ENCODE peak calls at places on chromosome 2, in six cellular contexts. I is endothelial cell of umbilical vein, Y is heart right ventricle, E is neural progenitor cell, S is SK-N-SH, X is breast epithelium. C is an unnamed sample.

GRCh38 chr2:118249531-118249930 is 161.3 kb downstream of the INSIG2 start:
- DNase-seq in I (no peak), Y (no peak), E (no peak), S (no peak), X (no peak), C (no peak)

GRCh38 chr2:152348388-152348787 is 13.4 kb downstream of the FMNL2 start:
- DNase-seq in I (no peak), Y (no peak), E (no peak), S (no peak), X (no peak), C (no peak)

GRCh38 chr2:179726461-179727180 is 134.8 kb downstream of the ZNF385B start:
- DNase-seq in I (no peak), Y (no peak), E (no peak), S (no peak), X (no peak), C (peak; percentile 42)

GRCh38 chr2:187372213-187372612 is 75.8 kb downstream of the CALCRL start:
- DNase-seq in I (no peak), Y (no peak), E (no peak), S (no peak), X (no peak), C (no peak)

GRCh38 chr2:70089946-70090523 is 2.8 kb downstream of the PCBP1 start:
- DNase-seq in I (peak; percentile 65), Y (no peak), E (peak; percentile 39), S (no peak), X (peak; percentile 5), C (no peak)

GRCh38 chr2:105822186-105822585 is 77.5 kb downstream of the NCK2 start:
- DNase-seq in I (no peak), Y (no peak), E (no peak), S (no peak), X (no peak), C (no peak)

GRCh38 chr2:189608160-189608559 is 27.6 kb upstream of the SLC40A1 start:
- DNase-seq in I (no peak), Y (no peak), E (no peak), S (no peak), X (no peak), C (no peak)

GRCh38 chr2:25286025-25286400 is 55.7 kb downstream of the DNMT3A start:
- DNase-seq in I (peak; percentile 28), Y (no peak), E (no peak), S (peak; percentile 79), X (no peak), C (no peak)

GRCh38 chr2:2127474-2127873 is 203.6 kb downstream of the MYT1L start:
- DNase-seq in I (no peak), Y (no peak), E (no peak), S (no peak), X (no peak), C (no peak)

GRCh38 chr2:2321250-2321545 is 9.9 kb downstream of the MYT1L start:
- DNase-seq in I (no peak), Y (no peak), E (no peak), S (peak; percentile 55), X (no peak), C (no peak)

GRCh38 chr2:162258169-162258568 is 14.9 kb upstream of the FAP start:
- DNase-seq in I (no peak), Y (no peak), E (no peak), S (no peak), X (no peak), C (no peak)

GRCh38 chr2:44895061-44895460 is 46.4 kb upstream of the SIX3 start:
- DNase-seq in I (no peak), Y (no peak), E (no peak), S (no peak), X (no peak), C (no peak)

GRCh38 chr2:204923957-204924356 is 378.7 kb downstream of the PARD3B start:
- DNase-seq in I (no peak), Y (no peak), E (no peak), S (no peak), X (no peak), C (no peak)

GRCh38 chr2:234556848-234557573 is 60.1 kb upstream of the ARL4C start:
- DNase-seq in I (no peak), Y (no peak), E (no peak), S (no peak), X (no peak), C (peak; percentile 35)

GRCh38 chr2:129716781-129717559 is 262.5 kb upstream of the RAB6C start:
- DNase-seq in I (no peak), Y (no peak), E (no peak), S (no peak), X (no peak), C (no peak)

GRCh38 chr2:239247401-239248245 is 153.2 kb downstream of the HDAC4 start:
- DNase-seq in I (no peak), Y (no peak), E (no peak), S (no peak), X (no peak), C (peak; percentile 99)

GRCh38 chr2:148914463-148914862 is 39.4 kb downstream of the KIF5C start:
- DNase-seq in I (no peak), Y (no peak), E (no peak), S (no peak), X (no peak), C (no peak)

GRCh38 chr2:84526562-84526961 is 10.3 kb downstream of the DNAH6 start:
- DNase-seq in I (no peak), Y (no peak), E (no peak), S (no peak), X (no peak), C (no peak)

GRCh38 chr2:67500541-67500940 is 103.4 kb downstream of the ETAA1 start:
- DNase-seq in I (no peak), Y (no peak), E (no peak), S (no peak), X (no peak), C (no peak)

GRCh38 chr2:147076634-147077033 is 768.2 kb upstream of the ACVR2A start:
- DNase-seq in I (no peak), Y (no peak), E (no peak), S (no peak), X (no peak), C (no peak)

GRCh38 chr2:1633092-1633721 is 111.1 kb downstream of the PXDN start:
- DNase-seq in I (no peak), Y (no peak), E (no peak), S (no peak), X (no peak), C (no peak)

DNA sequence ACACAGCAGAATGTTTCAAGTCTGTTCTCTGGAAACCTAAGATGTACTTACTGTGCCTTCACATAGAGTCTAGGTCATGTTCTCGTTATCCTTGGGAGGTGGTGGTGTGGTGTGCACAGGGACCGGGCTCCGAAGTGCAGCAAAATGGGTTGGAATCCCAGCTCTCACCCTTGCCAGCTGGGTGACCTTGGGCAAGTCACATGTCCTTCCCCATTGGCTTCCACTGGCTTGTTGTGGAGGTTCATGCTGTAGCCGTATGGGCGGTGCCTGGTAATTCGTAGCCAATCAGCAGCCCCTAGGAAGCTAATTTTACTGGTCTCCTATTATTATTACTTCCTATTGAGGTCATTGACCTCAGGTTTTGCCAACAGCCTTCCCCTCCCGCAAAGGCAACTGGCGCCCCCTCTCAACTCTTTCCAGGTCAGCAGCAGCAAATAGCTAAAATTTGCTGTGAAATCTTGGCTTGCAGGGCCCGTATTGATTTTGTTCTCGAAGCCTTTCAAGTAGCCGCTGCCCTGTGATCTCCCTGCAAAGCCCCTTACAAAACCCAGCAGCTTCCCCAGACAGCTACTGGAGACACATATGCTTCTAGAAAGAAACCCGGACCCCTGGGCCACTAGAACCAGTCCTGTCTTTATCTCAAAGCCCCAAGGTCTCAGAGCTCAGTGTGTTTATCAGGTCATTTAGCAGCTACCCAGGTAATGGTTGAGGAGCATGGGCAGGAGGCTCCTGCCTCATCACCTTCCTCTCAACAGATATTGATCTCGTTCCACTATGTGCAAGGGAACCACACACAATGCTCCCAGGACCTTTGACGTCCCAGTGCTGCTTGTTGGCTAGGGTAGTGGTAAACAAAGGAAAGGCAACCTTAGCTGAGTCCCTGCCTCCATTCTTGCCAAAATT is 66.5 kb upstream of the SLC1A4 start:
- DNase-seq in I (no peak), Y (no peak), E (peak; percentile 18), S (no peak), X (no peak), C (no peak)
- H3K4me3 ChIP-seq in I (no peak overlapping the region), Y (no peak overlapping the region), E (no peak overlapping the region), S (no peak overlapping the region), X (no peak overlapping the region), C (no peak overlapping the region)

DNA sequence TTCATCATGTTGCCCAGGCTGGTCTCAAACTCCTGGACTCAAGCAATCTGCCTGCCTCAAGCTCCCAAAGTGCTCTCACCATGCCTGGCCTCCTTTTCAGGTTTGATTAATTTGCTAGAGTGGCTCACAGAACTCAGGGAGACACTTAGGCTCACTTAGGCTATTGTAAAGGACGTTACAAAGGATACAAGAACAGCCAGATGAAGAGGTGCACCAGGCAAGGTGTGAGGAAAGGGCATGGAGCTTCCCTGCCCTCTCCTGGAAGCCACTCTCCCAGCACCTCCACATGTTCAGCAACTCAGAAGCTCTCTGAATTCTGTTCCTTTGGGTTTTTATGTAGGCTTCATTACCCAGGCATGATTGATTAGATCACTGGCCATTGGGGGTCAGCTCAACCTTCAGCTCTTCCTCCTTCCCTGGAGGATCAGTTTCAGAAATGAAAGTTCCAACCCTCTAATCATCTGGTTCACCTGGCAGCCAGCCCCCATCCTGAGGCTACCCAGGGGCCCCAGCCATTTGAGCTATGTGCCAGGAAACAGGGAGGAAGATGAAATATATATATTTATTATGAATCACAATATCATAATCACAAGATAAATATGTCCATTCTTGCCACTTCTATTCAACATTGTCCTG is 78.7 kb upstream of the RGPD5 start:
- DNase-seq in I (no peak), Y (no peak), E (peak; percentile 29), S (no peak), X (peak; percentile 43), C (no peak)
- TF ChIP-seq CTCF in I (peak; percentile 23), Y (peak; percentile 10), E (peak; percentile 43), S (peak; percentile 34), X (peak; percentile 72), C (peak; percentile 49)

DNA sequence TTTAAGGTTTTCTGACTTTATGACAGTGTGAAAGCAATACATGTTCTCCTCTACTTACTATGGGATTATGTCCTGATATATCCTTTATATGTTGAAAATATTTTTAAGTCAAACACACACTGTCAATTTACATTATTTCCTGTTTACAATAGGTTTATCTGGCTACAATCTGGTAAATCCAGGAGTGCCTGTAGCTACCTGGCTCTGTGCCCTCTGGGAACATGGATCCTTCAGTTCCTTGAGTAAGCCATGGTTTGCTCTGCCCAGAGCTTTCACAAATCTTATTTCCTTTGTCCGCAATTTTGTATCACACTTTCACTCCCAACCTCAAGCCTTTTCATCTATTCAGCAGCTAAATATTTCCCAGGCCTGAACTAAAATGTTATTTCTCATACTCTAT is 1582.2 kb upstream of the NXPH2 start:
- DNase-seq in I (no peak), Y (no peak), E (no peak), S (no peak), X (no peak), C (no peak)
- H3K27me3 ChIP-seq in I (no peaks in the 10 kb centered on the region), Y (no peaks in the 10 kb centered on the region), E (no peaks in the 10 kb centered on the region), S (no peaks in the 10 kb centered on the region), X (no peaks in the 10 kb centered on the region), C (no peaks in the 10 kb centered on the region)

GRCh38 chr2:203328735-203329549 is 748 bp downstream of the ABI2 start:
- DNase-seq in I (peak; percentile 62), Y (peak; percentile 39), E (peak; percentile 74), S (peak; percentile 73), X (no peak), C (no peak)

GRCh38 chr2:203327918-203328734 is at the start of gene ABI2:
- DNase-seq in I (peak; percentile 81), Y (peak; percentile 90), E (peak; percentile 98), S (peak; percentile 99), X (peak; percentile 57), C (no peak)

GRCh38 chr2:203326355-203326754 is 1.8 kb upstream of the ABI2 start:
- DNase-seq in I (no peak), Y (no peak), E (no peak), S (no peak), X (no peak), C (no peak)

GRCh38 chr2:203330434-203330833 is 2.2 kb downstream of the ABI2 start:
- DNase-seq in I (no peak), Y (no peak), E (no peak), S (no peak), X (no peak), C (no peak)

GRCh38 chr2:203327582-203327917 is 644 bp upstream of the ABI2 start:
- DNase-seq in I (no peak), Y (no peak), E (no peak), S (peak; percentile 52), X (no peak), C (no peak)
- H3K4me3 ChIP-seq in I (peak overlapping the region; percentile 99), Y (peak overlapping the region; percentile 100), E (peak overlapping the region; percentile 87), S (peak overlapping the region; percentile 90), X (peak overlapping the region; percentile 97), C (peak overlapping the region; percentile 64)